ENCODE peak calls at places on chromosome 19, in four cellular contexts. Z is neural progenitor cell, R is foreskin fibroblast, I is hypothalamus. F is an unnamed sample.
A peak's percentile ranks its signal among the peaks of the same experiment; 100 is the strongest.

GRCh38 chr19:48543121-48543710 is 8.8 kb upstream of the SULT2B1 start:
- DNase-seq in Z (no peak), R (peak; percentile 59), I (no peak), F (peak; percentile 54)

GRCh38 chr19:29741776-29742175 is 26.7 kb upstream of the C19orf12 start:
- DNase-seq in Z (no peak), R (no peak), I (no peak), F (no peak)

GRCh38 chr19:8138201-8138600 is 11.2 kb downstream of the FBN3 start:
- DNase-seq in Z (no peak), R (no peak), I (no peak), F (no peak)

GRCh38 chr19:39969681-39970423 is 1.1 kb upstream of the PSMC4 start:
- DNase-seq in Z (no peak), R (no peak), I (no peak), F (no peak)

GRCh38 chr19:14317157-14317556 is 64.1 kb upstream of the ADGRE5 start:
- DNase-seq in Z (no peak), R (no peak), I (no peak), F (no peak)

GRCh38 chr19:12705169-12705568 is 8.7 kb upstream of the FBXW9 start:
- DNase-seq in Z (no peak), R (no peak), I (no peak), F (no peak)

GRCh38 chr19:4473011-4473410 is 914 bp downstream of the HDGFL2 start:
- DNase-seq in Z (peak; percentile 24), R (no peak), I (no peak), F (no peak)

GRCh38 chr19:16372065-16372915 is 47.7 kb downstream of the KLF2 start:
- DNase-seq in Z (no peak), R (no peak), I (no peak), F (no peak)

GRCh38 chr19:51687791-51688664 is 5.1 kb upstream of the SPACA6 start:
- DNase-seq in Z (peak; percentile 72), R (peak; percentile 74), I (peak; percentile 38), F (peak; percentile 70)

GRCh38 chr19:55444720-55445045 is 1.6 kb upstream of the SHISA7 start:
- DNase-seq in Z (no peak), R (no peak), I (no peak), F (no peak)

GRCh38 chr19:38551450-38551813 is 66.3 kb downstream of the MAP4K1 start:
- DNase-seq in Z (no peak), R (no peak), I (no peak), F (no peak)

GRCh38 chr19:12939292-12939606 is 840 bp downstream of the CALR start:
- DNase-seq in Z (peak; percentile 31), R (peak; percentile 65), I (no peak), F (peak; percentile 17)

GRCh38 chr19:11767633-11768133 is 883 bp downstream of the ZNF441 start:
- DNase-seq in Z (peak; percentile 43), R (peak; percentile 33), I (peak; percentile 16), F (peak; percentile 28)